ENCODE peak calls at places on chromosomes 11 and 22, in seven cellular contexts. F, X, I, K, H, R and D are unnamed samples.

GRCh38 chr11:125952973-125953372 is 7.1 kb downstream of the VSIG10L2 start:
- DNase-seq in F (no peak), R (no peak), X (no peak), I (no peak), H (no peak), K (peak; percentile 70), D (no peak)

GRCh38 chr11:96342131-96342970 is 644 bp downstream of the MAML2 start:
- DNase-seq in F (no peak), H (no peak), R (no peak), X (peak; percentile 57), K (no peak), I (peak; percentile 62), D (no peak)

GRCh38 chr22:25368271-25368670 is 148.8 kb downstream of the CRYBB2 start:
- DNase-seq in R (peak; percentile 13), H (no peak), F (peak; percentile 11), X (no peak), I (no peak), K (no peak), D (no peak)

GRCh38 chr11:2576116-2576515 is 123.7 kb downstream of the KCNQ1OT1 start:
- DNase-seq in F (no peak), R (no peak), I (no peak), K (peak; percentile 67), H (no peak), X (no peak), D (no peak)

GRCh38 chr22:19889951-19890350 is 35.3 kb upstream of the GNB1L start:
- DNase-seq in R (no peak), I (no peak), X (no peak), H (no peak), F (no peak), K (peak; percentile 77), D (no peak)

GRCh38 chr11:120065176-120065575 is 72.7 kb downstream of the TRIM29 start:
- DNase-seq in X (no peak), I (no peak), R (no peak), F (no peak), K (no peak), H (no peak), D (no peak)

GRCh38 chr11:16169541-16169940 is 186.8 kb downstream of the SOX6 start:
- DNase-seq in X (no peak), F (no peak), I (no peak), R (no peak), K (no peak), H (no peak), D (no peak)

GRCh38 chr22:27779650-27780049 is 21.9 kb downstream of the MN1 start:
- DNase-seq in F (no peak), I (no peak), X (no peak), H (no peak), K (no peak), R (no peak), D (no peak)

GRCh38 chr11:102552020-102552419 is 21.5 kb upstream of the MMP7 start:
- DNase-seq in K (no peak), I (no peak), F (peak; percentile 89), R (no peak), H (no peak), X (no peak), D (no peak)

GRCh38 chr11:57214494-57214893 is 22.6 kb downstream of the APLNR start:
- DNase-seq in R (peak; percentile 19), K (no peak), H (no peak), X (no peak), F (peak; percentile 16), I (no peak), D (no peak)

GRCh38 chr11:65418681-65419459 is 3.7 kb upstream of the NEAT1 start:
- DNase-seq in R (peak; percentile 92), H (peak; percentile 82), I (peak; percentile 96), X (peak; percentile 84), F (peak; percentile 98), K (peak; percentile 99), D (no peak)

GRCh38 chr11:9613830-9614762 is 40.6 kb downstream of the WEE1 start:
- DNase-seq in R (peak; percentile 83), K (peak; percentile 99), F (peak; percentile 89), H (peak; percentile 60), X (peak; percentile 89), I (peak; percentile 78), D (peak; percentile 20)

GRCh38 chr11:57727185-57727584 is 14.1 kb upstream of the SELENOH start:
- DNase-seq in K (no peak), H (no peak), F (no peak), R (no peak), I (no peak), X (no peak), D (no peak)